ENCODE peak calls at places on chromosomes 3 and 15, in six cellular contexts. C is GM12891; E is activated CD8-positive, alpha-beta memory T cell treated with anti-CD3 and anti-CD28 coated beads for 24 hours; B is HT1080; O is effector CD4-positive, alpha-beta T cell; K is stimulated activated CD4-positive, alpha-beta T cell treated with anti-CD3 and anti-CD28 coated beads, Interleukin-4, amount 100 ng/mL, for 4 hours. L is an unnamed sample.

GRCh38 chr15:89615135-89615534 is 39.9 kb downstream of the TICRR start:
- DNase-seq in C (no peak), O (no peak), B (no peak), E (no peak), K (no peak), L (no peak)

GRCh38 chr15:69666441-69666882 is 213.8 kb downstream of the RPLP1 start:
- DNase-seq in C (peak), E (no peak), K (no peak), O (no peak), B (peak), L (no peak)

GRCh38 chr3:81581966-81582599 is 179.4 kb downstream of the GBE1 start:
- DNase-seq in C (no peak), K (no peak), B (peak), E (no peak), O (no peak), L (peak)

GRCh38 chr3:57928511-57928910 is 79.7 kb upstream of the FLNB start:
- DNase-seq in C (no peak), B (no peak), E (no peak), O (no peak), K (no peak), L (no peak)

GRCh38 chr3:195703776-195704175 is 17.0 kb upstream of the MUC20 start:
- DNase-seq in E (no peak), O (no peak), K (no peak), B (no peak), C (no peak), L (no peak)

GRCh38 chr15:27897481-27897880 is 201.6 kb downstream of the OCA2 start:
- DNase-seq in K (no peak), B (no peak), C (no peak), E (no peak), O (no peak), L (no peak)

GRCh38 chr3:52483577-52484495 is 11.3 kb upstream of the STAB1 start:
- DNase-seq in C (no peak), O (no peak), K (no peak), E (no peak), B (no peak), L (no peak)

GRCh38 chr15:101652783-101653430 is 726 bp upstream of the TM2D3 start:
- DNase-seq in E (no peak), O (no peak), B (no peak), C (no peak), K (no peak), L (no peak)

GRCh38 chr3:25594007-25594502 is 70.7 kb downstream of the TOP2B start:
- DNase-seq in O (no peak), E (no peak), B (peak), C (no peak), K (no peak), L (peak)

GRCh38 chr3:139216958-139217357 is 126.9 kb upstream of the MRPS22 start:
- DNase-seq in K (no peak), E (no peak), O (no peak), B (no peak), C (no peak), L (no peak)

GRCh38 chr15:96274698-96275097 is 55.8 kb upstream of the NR2F2 start:
- DNase-seq in O (no peak), E (no peak), C (no peak), B (peak), K (no peak), L (peak)

L was measured in RCC 7860.